ENCODE peak calls at places on chromosomes 2 and 18, in ten cellular contexts. W, Q, Y, R, N, S, A, M, P and E are unnamed samples. For H3K4me1, the result is how much of the 10 kb centered on the place peaks cover.

GRCh38 chr18:42909095-42909494 is 206.4 kb downstream of the RIT2 start:
- DNase-seq in A (no peak), S (no peak), Q (no peak), N (no peak), Y (no peak), M (no peak), W (no peak), P (no peak), R (no peak), E (no peak)

GRCh38 chr2:107738268-107738667 is 88.4 kb upstream of the RGPD4 start:
- DNase-seq in Y (no peak), A (no peak), M (no peak), Q (no peak), N (no peak), R (no peak), S (no peak), P (no peak), W (no peak), E (no peak)

GRCh38 chr2:155145758-155146229 is 447.3 kb downstream of the KCNJ3 start:
- DNase-seq in P (no peak), M (no peak), S (no peak), W (no peak), A (no peak), Y (no peak), R (no peak), Q (no peak), N (no peak), E (no peak)

GRCh38 chr18:41391616-41392610 is 563.1 kb upstream of the PIK3C3 start:
- DNase-seq in S (no peak), Q (peak), M (peak), W (peak), P (peak), N (peak), R (peak), A (peak), Y (peak), E (peak)

GRCh38 chr2:203360833-203361430 is 32.7 kb downstream of the ABI2 start:
- DNase-seq in P (no peak), M (peak), Y (no peak), A (no peak), W (no peak), R (no peak), S (no peak), Q (no peak), N (no peak), E (no peak)

GRCh38 chr2:231672617-231673347 is 35.5 kb upstream of the PTMA start:
- DNase-seq in S (no peak), R (peak), M (peak), A (peak), P (no peak), W (peak), Y (no peak), Q (peak), N (peak), E (peak)

GRCh38 chr2:161722547-161723503 is 98.6 kb downstream of the SLC4A10 start:
- DNase-seq in N (no peak), A (no peak), M (no peak), S (no peak), P (no peak), Q (no peak), R (no peak), W (peak), Y (no peak), E (peak)

GRCh38 chr2:143801561-143801960 is 672.3 kb downstream of the ARHGAP15 start:
- DNase-seq in W (no peak), A (no peak), P (no peak), Y (no peak), Q (no peak), M (no peak), R (no peak), S (no peak), N (no peak), E (no peak)

GRCh38 chr2:108383146-108383830 is 5.5 kb downstream of the SULT1C4 start:
- DNase-seq in R (no peak), N (no peak), S (no peak), W (peak), M (no peak), Q (no peak), Y (no peak), P (no peak), A (no peak), E (no peak)

GRCh38 chr18:47075098-47075883 is 39.9 kb upstream of the ELOA2 start:
- DNase-seq in P (no peak), N (peak), R (no peak), W (peak), Q (peak), M (no peak), A (no peak), Y (no peak), S (no peak), E (no peak)

GRCh38 chr2:101036562-101036961 is 34.5 kb downstream of the RPL31 start:
- DNase-seq in P (no peak), Y (no peak), W (no peak), N (peak), S (no peak), R (no peak), M (peak), A (no peak), Q (peak), E (no peak)

GRCh38 chr2:186884585-186884984 is 35.6 kb upstream of the ZSWIM2 start:
- DNase-seq in N (peak), Y (no peak), P (no peak), R (no peak), M (no peak), A (no peak), Q (peak), S (no peak), W (no peak), E (no peak)

GRCh38 chr18:79779021-79779699 is 18.6 kb upstream of the KCNG2 start:
- DNase-seq in R (no peak), Y (no peak), S (no peak), N (no peak), A (no peak), W (peak), M (no peak), P (no peak), Q (no peak), E (peak)

GRCh38 chr2:32864761-32865160 is 82.0 kb upstream of the LTBP1 start:
- DNase-seq in S (no peak), M (peak), A (no peak), P (no peak), R (no peak), Q (peak), Y (no peak), W (no peak), N (no peak), E (no peak)

GRCh38 chr2:121363632-121364420 is 78.8 kb upstream of the TFCP2L1 start:
- DNase-seq in A (no peak), M (peak), S (no peak), Y (peak), Q (no peak), R (no peak), W (no peak), P (no peak), N (no peak), E (no peak)

GRCh38 chr2:216474925-216475670 is 23.5 kb upstream of the RPL37A start:
- DNase-seq in A (no peak), R (no peak), Q (no peak), P (no peak), Y (no peak), W (no peak), M (no peak), N (no peak), S (no peak), E (no peak)

GRCh38 chr2:240523451-240524281 is 34.1 kb downstream of the ANKMY1 start:
- DNase-seq in S (no peak), W (peak), N (no peak), Y (no peak), P (no peak), M (no peak), A (no peak), Q (no peak), R (no peak), E (no peak)

GRCh38 chr2:137721733-137722132 is 242.5 kb upstream of the HNMT start:
- DNase-seq in N (no peak), Q (no peak), M (no peak), R (no peak), Y (no peak), P (no peak), W (no peak), S (no peak), A (no peak), E (no peak)

GRCh38 chr18:43022874-43023273 is 92.6 kb downstream of the RIT2 start:
- DNase-seq in Y (no peak), P (no peak), R (no peak), W (no peak), N (no peak), A (no peak), M (no peak), S (no peak), Q (peak), E (no peak)

GRCh38 chr2:3040066-3040428 is 337.6 kb downstream of the EIPR1 start:
- DNase-seq in Q (no peak), A (no peak), Y (no peak), M (no peak), P (no peak), R (no peak), N (no peak), S (no peak), W (no peak), E (no peak)

GRCh38 chr2:43268066-43268971 is 41.9 kb upstream of the ZFP36L2 start:
- DNase-seq in M (no peak), W (no peak), N (no peak), S (no peak), Y (no peak), R (no peak), A (no peak), Q (no peak), P (no peak), E (no peak)

GRCh38 chr2:94993176-94994062 is 32.1 kb upstream of the MAL start:
- DNase-seq in W (no peak), R (peak), M (no peak), P (no peak), N (no peak), Q (no peak), S (no peak), Y (no peak), A (no peak), E (no peak)

GRCh38 chr2:207765960-207766582 is 3.6 kb downstream of the FZD5 start:
- DNase-seq in Q (no peak), R (no peak), A (no peak), Y (no peak), P (no peak), S (no peak), N (no peak), M (no peak), W (peak), E (no peak)

GRCh38 chr2:38592951-38593350 is 9.8 kb downstream of the HNRNPLL start:
- DNase-seq in Q (peak), S (no peak), P (no peak), N (no peak), W (no peak), Y (no peak), M (peak), R (no peak), A (no peak), E (no peak)

GRCh38 chr2:38591152-38591551 is 11.6 kb downstream of the HNRNPLL start:
- DNase-seq in M (peak), Y (no peak), N (no peak), R (no peak), A (no peak), Q (no peak), S (no peak), P (no peak), W (no peak), E (no peak)

GRCh38 chr2:38586926-38587325 is 15.8 kb downstream of the HNRNPLL start:
- DNase-seq in A (no peak), N (peak), M (peak), P (no peak), S (no peak), W (no peak), Q (peak), Y (no peak), R (no peak), E (no peak)

DNA sequence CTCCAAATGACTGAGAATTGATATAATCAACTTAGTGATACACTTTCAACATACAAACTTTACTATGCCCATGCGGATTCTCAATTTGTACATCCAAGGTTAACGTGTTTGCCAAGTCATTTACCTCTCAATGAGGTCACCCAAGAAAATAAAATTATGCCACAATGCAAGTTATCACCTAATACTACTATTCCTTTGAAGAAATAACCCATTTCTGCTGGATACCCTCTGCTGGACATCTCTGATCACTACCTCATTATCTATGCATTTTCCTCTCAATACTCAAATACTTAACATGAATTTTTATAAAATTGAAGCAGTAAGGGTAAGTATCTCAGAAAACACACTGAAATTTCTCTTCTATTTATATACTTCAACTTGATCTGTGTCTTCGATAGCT is 12.7 kb downstream of the HNRNPLL start:
- DNase-seq in A (no peak), Q (no peak), R (no peak), N (peak), S (no peak), M (no peak), Y (no peak), P (no peak), W (no peak), E (no peak)
- TF ChIP-seq CTCF in A (no peak), Q (peak), R (no peak), N (peak), S (no peak), M (peak), Y (no peak), P (no peak), W (peak), E (peak)

DNA sequence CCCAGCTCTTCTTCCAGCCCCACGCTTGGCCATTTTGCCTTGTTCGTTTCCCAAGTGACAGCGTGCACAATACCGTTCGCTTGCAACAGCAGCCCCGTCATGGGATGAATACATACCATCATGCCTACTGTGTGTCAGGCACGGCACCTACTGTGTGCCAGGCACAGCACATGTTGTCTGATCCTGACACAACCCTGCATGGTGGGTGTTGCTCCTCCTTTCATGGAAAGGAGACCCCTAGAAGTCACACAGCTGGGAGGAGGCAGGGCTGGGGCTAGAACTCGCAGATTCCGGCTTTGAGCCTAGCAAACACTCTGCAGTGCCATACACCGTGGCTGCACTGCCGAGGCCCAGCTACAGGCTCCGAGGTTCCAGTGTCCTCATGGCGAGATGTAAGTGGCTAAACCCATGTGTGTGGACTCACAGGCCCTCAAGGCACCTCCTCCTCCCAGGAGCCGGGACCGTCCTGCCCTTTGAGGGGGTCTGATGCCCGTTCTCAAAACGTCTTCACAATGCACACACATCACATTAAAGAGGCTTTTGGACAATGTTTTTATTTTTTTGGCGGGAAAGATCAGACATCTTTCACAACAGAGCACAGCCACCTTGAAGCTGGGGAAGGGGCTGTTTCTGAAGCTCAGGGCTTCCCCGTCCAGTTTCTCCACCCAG is 65.1 kb downstream of the HS1BP3 start:
- DNase-seq in A (peak), P (no peak), Y (no peak), N (no peak), W (no peak), Q (no peak), M (no peak), R (peak), S (no peak), E (peak)
- H3K4me1 ChIP-seq in A (under half), P (under half), Y (under half), N (under half), W (under half), Q (under half), M (under half), R (under half), S (under half), E (under half)

GRCh38 chr2:16104345-16105177 is 164.2 kb downstream of the MYCN start:
- DNase-seq in M (no peak), S (no peak), Q (no peak), W (peak), N (no peak), R (no peak), P (peak), Y (no peak), A (no peak), E (no peak)
- H3K4me3 ChIP-seq in M (no peak), S (no peak), Q (no peak), W (peak), N (no peak), R (no peak), P (peak), Y (no peak), A (no peak), E (no peak)

GRCh38 chr2:83191316-83191715 is 1267.8 kb downstream of the SUCLG1 start:
- DNase-seq in R (no peak), M (no peak), P (no peak), N (no peak), S (no peak), A (no peak), Q (peak), Y (no peak), W (no peak), E (no peak)

DNA sequence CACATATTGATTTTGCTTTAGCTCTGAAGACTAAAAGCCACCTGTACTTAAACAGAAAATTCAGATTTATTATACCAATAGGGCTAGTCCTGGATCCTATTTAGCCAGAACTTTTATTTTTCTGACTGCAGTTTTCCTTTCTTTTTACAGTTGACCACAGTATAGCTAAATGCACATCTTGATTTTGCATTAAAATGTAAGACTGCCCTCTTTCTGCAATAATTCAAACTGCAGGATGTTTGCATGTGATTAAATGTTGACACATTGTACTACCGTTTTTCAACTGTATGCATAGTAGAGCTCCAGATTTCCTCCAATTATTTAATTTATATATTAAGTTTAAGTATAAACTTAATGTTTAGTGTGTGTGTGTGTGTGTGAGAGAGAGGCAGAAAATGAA is 1262.9 kb downstream of the SUCLG1 start:
- DNase-seq in A (no peak), R (no peak), Y (no peak), S (no peak), W (no peak), N (peak), Q (peak), P (no peak), M (peak), E (no peak)
- TF ChIP-seq CTCF in A (peak), R (peak), Y (peak), S (no peak), W (peak), N (peak), Q (peak), P (no peak), M (peak), E (peak)

DNA sequence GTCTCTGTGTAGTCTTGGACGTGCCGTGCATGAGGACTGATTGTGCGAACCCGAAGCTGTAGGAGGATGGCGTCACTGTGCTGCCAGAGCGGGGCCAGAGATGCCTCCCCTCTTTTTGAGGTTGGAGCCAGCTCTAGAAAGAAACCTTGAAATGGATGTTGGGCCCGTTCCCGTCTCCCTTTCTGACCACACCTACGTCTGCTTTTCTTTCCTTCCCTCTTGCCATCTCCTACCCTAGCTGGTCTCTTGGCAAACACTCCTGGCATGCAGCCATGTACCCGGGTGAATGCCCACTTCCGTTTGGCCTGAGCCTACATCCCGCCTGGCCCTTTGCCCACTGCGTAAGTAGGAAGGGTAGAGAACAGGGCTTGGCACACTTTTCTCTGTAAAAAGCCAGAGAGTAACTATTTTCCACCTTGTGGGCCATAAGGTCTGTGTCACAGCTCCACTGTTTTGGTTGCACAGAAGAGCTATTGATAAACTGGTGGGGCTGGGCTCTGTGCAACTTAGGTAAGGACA is 37.4 kb downstream of the SH3BP4 start:
- DNase-seq in W (no peak), N (peak), S (no peak), R (peak), P (no peak), A (peak), M (no peak), Y (peak), Q (peak), E (peak)
- H3K4me1 ChIP-seq in W (under half), N (under half), S (under half), R (under half), P (under half), A (under half), M (half or more), Y (under half), Q (under half), E (under half)

GRCh38 chr2:219001577-219002394 is 8.6 kb upstream of the CRYBA2 start:
- DNase-seq in W (peak), P (no peak), S (no peak), A (peak), M (no peak), Q (no peak), R (peak), Y (no peak), N (no peak), E (peak)
- H3K4me3 ChIP-seq in W (peak), P (peak), S (peak), A (no peak), M (no peak), Q (peak), R (peak), Y (no peak), N (no peak), E (peak)

DNA sequence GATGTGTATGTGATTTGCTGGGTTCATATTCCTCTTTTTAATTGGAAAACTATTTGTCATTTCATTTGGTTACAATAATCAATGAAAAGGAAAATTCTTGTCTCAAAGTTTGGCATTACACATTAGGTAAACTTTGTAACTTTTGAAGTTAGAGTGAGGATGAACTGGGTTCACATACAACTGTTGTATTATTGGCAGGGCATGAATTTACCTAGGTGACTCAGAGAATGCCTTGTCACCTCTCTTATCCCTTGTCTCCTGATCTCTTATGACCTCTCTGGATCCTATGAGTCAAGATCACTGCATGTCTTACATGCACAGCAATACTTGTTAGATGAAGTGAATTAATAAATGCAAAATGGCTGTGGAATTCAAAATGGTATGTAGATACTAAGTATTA is 563.4 kb upstream of the GCFC2 start:
- DNase-seq in W (no peak), M (no peak), N (no peak), A (no peak), P (no peak), S (no peak), Y (no peak), R (no peak), Q (no peak), E (no peak)
- TF ChIP-seq CTCF in W (no peak), M (no peak), N (no peak), A (no peak), P (no peak), S (no peak), Y (no peak), R (no peak), Q (no peak), E (no peak)

GRCh38 chr2:30701782-30702181 is 105.5 kb downstream of the CAPN13 start:
- DNase-seq in M (no peak), Y (no peak), Q (no peak), S (no peak), N (no peak), W (no peak), R (no peak), P (no peak), A (no peak), E (no peak)
- H3K4me1 ChIP-seq in M (under half), Y (under half), Q (under half), S (under half), N (under half), W (under half), R (under half), P (under half), A (under half), E (under half)

DNA sequence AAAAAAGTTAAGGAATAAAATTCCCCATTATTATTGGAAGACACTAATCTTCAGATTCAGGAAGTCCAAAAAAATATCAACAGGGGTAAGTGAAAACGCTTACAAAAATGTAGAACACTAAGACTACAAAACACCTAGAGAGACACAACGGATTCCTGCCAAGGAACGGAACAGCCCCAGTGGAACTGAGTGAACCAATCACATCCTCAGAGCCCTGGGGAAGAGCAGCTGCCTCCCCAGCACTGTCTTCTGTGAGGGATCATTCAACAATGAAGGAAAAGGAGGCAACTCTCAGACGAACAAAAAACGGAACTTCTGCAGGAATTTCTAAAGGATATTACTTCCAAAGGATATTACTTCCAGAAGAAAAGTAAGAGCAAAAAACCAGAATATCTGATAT is 82.0 kb downstream of the HDAC4 start:
- DNase-seq in N (no peak), R (peak), A (no peak), Q (no peak), M (peak), Y (peak), S (no peak), P (no peak), W (peak), E (no peak)
- H3K4me3 ChIP-seq in N (peak), R (peak), A (peak), Q (no peak), M (no peak), Y (no peak), S (peak), P (no peak), W (no peak), E (peak)

GRCh38 chr2:233638836-233639235 is 2.6 kb downstream of the UGT1A10 start:
- DNase-seq in S (no peak), M (no peak), Y (no peak), N (no peak), W (no peak), P (no peak), A (no peak), Q (no peak), R (no peak), E (no peak)
- TF ChIP-seq CTCF in S (no peak), M (no peak), Y (no peak), N (no peak), W (no peak), P (no peak), A (no peak), Q (no peak), R (no peak), E (no peak)